ENCODE peak calls at places on chromosomes 12 and 14, in five cellular contexts. One of them, this sample, is unnamed.

GRCh38 chr12:15779925-15780324 is 9.3 kb downstream of the EPS8 start:
- DNase-seq in choroid plexus epithelial cell: no peak
- DNase-seq in neural crest cell: no peak
- DNase-seq in stimulated activated CD4-positive, alpha-beta T cell treated with anti-CD3 and anti-CD28 coated beads, Interleukin-2, amount 100 ng/mL, for 24 hours: no peak
- DNase-seq in GM13976: no peak
- DNase-seq in this sample: no peak

GRCh38 chr14:75271514-75271913 is 7.1 kb upstream of the FOS start:
- DNase-seq in choroid plexus epithelial cell: no peak
- DNase-seq in neural crest cell: no peak
- DNase-seq in stimulated activated CD4-positive, alpha-beta T cell treated with anti-CD3 and anti-CD28 coated beads, Interleukin-2, amount 100 ng/mL, for 24 hours: no peak
- DNase-seq in GM13976: no peak
- DNase-seq in this sample: no peak

GRCh38 chr12:77685112-77685511 is 145.6 kb upstream of the NAV3 start:
- DNase-seq in choroid plexus epithelial cell: peak; percentile 92
- DNase-seq in neural crest cell: peak; percentile 58
- DNase-seq in stimulated activated CD4-positive, alpha-beta T cell treated with anti-CD3 and anti-CD28 coated beads, Interleukin-2, amount 100 ng/mL, for 24 hours: no peak
- DNase-seq in GM13976: peak; percentile 3
- DNase-seq in this sample: no peak

GRCh38 chr12:39846971-39847661 is 227.5 kb upstream of the ABCD2 start:
- DNase-seq in choroid plexus epithelial cell: peak; percentile 16
- DNase-seq in neural crest cell: no peak
- DNase-seq in stimulated activated CD4-positive, alpha-beta T cell treated with anti-CD3 and anti-CD28 coated beads, Interleukin-2, amount 100 ng/mL, for 24 hours: no peak
- DNase-seq in GM13976: no peak
- DNase-seq in this sample: no peak

GRCh38 chr14:56412453-56413434 is 166.9 kb upstream of the TMEM260 start:
- DNase-seq in choroid plexus epithelial cell: no peak
- DNase-seq in neural crest cell: no peak
- DNase-seq in stimulated activated CD4-positive, alpha-beta T cell treated with anti-CD3 and anti-CD28 coated beads, Interleukin-2, amount 100 ng/mL, for 24 hours: no peak
- DNase-seq in GM13976: no peak
- DNase-seq in this sample: no peak

GRCh38 chr14:67391266-67391665 is 20.7 kb downstream of the PLEK2 start:
- DNase-seq in choroid plexus epithelial cell: no peak
- DNase-seq in neural crest cell: no peak
- DNase-seq in stimulated activated CD4-positive, alpha-beta T cell treated with anti-CD3 and anti-CD28 coated beads, Interleukin-2, amount 100 ng/mL, for 24 hours: no peak
- DNase-seq in GM13976: no peak
- DNase-seq in this sample: no peak

GRCh38 chr14:72708708-72709475 is 185.0 kb downstream of the DPF3 start:
- DNase-seq in choroid plexus epithelial cell: no peak
- DNase-seq in neural crest cell: peak; percentile 47
- DNase-seq in stimulated activated CD4-positive, alpha-beta T cell treated with anti-CD3 and anti-CD28 coated beads, Interleukin-2, amount 100 ng/mL, for 24 hours: no peak
- DNase-seq in GM13976: no peak
- DNase-seq in this sample: no peak

GRCh38 chr12:11814362-11814761 is 164.9 kb downstream of the ETV6 start:
- DNase-seq in choroid plexus epithelial cell: peak; percentile 76
- DNase-seq in neural crest cell: no peak
- DNase-seq in stimulated activated CD4-positive, alpha-beta T cell treated with anti-CD3 and anti-CD28 coated beads, Interleukin-2, amount 100 ng/mL, for 24 hours: peak; percentile 22
- DNase-seq in GM13976: no peak
- DNase-seq in this sample: no peak

GRCh38 chr14:72617391-72618011 is 276.4 kb downstream of the DPF3 start:
- DNase-seq in choroid plexus epithelial cell: peak; percentile 63
- DNase-seq in neural crest cell: no peak
- DNase-seq in stimulated activated CD4-positive, alpha-beta T cell treated with anti-CD3 and anti-CD28 coated beads, Interleukin-2, amount 100 ng/mL, for 24 hours: no peak
- DNase-seq in GM13976: no peak
- DNase-seq in this sample: no peak

GRCh38 chr14:52068741-52069616 is at the start of gene NID2:
- DNase-seq in choroid plexus epithelial cell: peak; percentile 97
- DNase-seq in neural crest cell: peak; percentile 84
- DNase-seq in stimulated activated CD4-positive, alpha-beta T cell treated with anti-CD3 and anti-CD28 coated beads, Interleukin-2, amount 100 ng/mL, for 24 hours: peak; percentile 69
- DNase-seq in GM13976: peak; percentile 69
- DNase-seq in this sample: peak; percentile 69